ENCODE peak calls at places on chromosomes 16 and 17, in ten cellular contexts. F, I, D, P, A, H, V, K, S and J are unnamed samples.
A peak's percentile ranks its signal among the peaks of the same experiment; 100 is the strongest.

GRCh38 chr16:25493136-25493811 is 198.5 kb upstream of the HS3ST4 start:
- DNase-seq in F (no peak), I (no peak), D (no peak), P (no peak), A (no peak), H (no peak), V (no peak), K (no peak), S (no peak), J (peak; percentile 41)

GRCh38 chr17:4806420-4806769 is 557 bp upstream of the PLD2 start:
- DNase-seq in F (no peak), I (no peak), D (no peak), P (no peak), A (no peak), H (no peak), V (no peak), K (no peak), S (no peak), J (peak; percentile 35)

GRCh38 chr17:76805319-76805718 is 62.9 kb upstream of the MGAT5B start:
- DNase-seq in F (peak; percentile 34), I (no peak), D (no peak), P (no peak), A (no peak), H (no peak), V (no peak), K (no peak), S (no peak), J (peak; percentile 53)

GRCh38 chr17:5500247-5500803 is 14.0 kb downstream of the MIS12 start:
- DNase-seq in F (peak; percentile 12), I (no peak), D (no peak), P (no peak), A (peak; percentile 23), H (no peak), V (no peak), K (no peak), S (no peak), J (no peak)

GRCh38 chr17:76383645-76384221 is 676 bp upstream of the SPHK1 start:
- DNase-seq in F (peak; percentile 53), I (peak; percentile 24), D (no peak), P (no peak), A (peak; percentile 54), H (peak; percentile 51), V (peak; percentile 56), K (peak; percentile 44), S (peak; percentile 59), J (no peak)

GRCh38 chr16:79274197-79274596 is 326.3 kb downstream of the MAF start:
- DNase-seq in F (no peak), I (no peak), D (no peak), P (no peak), A (no peak), H (no peak), V (no peak), K (no peak), S (no peak), J (no peak)

GRCh38 chr16:12620150-12620549 is 183.5 kb downstream of the CPPED1 start:
- DNase-seq in F (no peak), I (no peak), D (no peak), P (no peak), A (no peak), H (no peak), V (no peak), K (no peak), S (no peak), J (no peak)

GRCh38 chr16:3063617-3064389 is 1.6 kb upstream of the IL32 start:
- DNase-seq in F (no peak), I (no peak), D (no peak), P (no peak), A (no peak), H (no peak), V (no peak), K (no peak), S (no peak), J (no peak)

GRCh38 chr16:66304961-66305360 is 61.5 kb upstream of the CDH5 start:
- DNase-seq in F (no peak), I (no peak), D (no peak), P (no peak), A (no peak), H (no peak), V (no peak), K (no peak), S (no peak), J (no peak)

GRCh38 chr16:56990407-56991286 is 1.3 kb downstream of the NLRC5 start:
- DNase-seq in F (no peak), I (no peak), D (no peak), P (no peak), A (no peak), H (no peak), V (no peak), K (no peak), S (no peak), J (no peak)

GRCh38 chr16:3734084-3734757 is 16.9 kb upstream of the TRAP1 start:
- DNase-seq in F (no peak), I (no peak), D (peak; percentile 60), P (no peak), A (no peak), H (no peak), V (no peak), K (no peak), S (no peak), J (no peak)

GRCh38 chr17:38748329-38749221 is at the start of gene PCGF2:
- DNase-seq in F (peak; percentile 89), I (peak; percentile 99), D (peak; percentile 94), P (no peak), A (no peak), H (no peak), V (peak; percentile 94), K (peak; percentile 95), S (peak; percentile 98), J (peak; percentile 69)

GRCh38 chr16:47777191-47777590 is 316.1 kb downstream of the PHKB start:
- DNase-seq in F (peak; percentile 41), I (no peak), D (no peak), P (no peak), A (no peak), H (no peak), V (no peak), K (no peak), S (no peak), J (peak; percentile 77)

GRCh38 chr16:87847785-87848675 is 21.3 kb downstream of the SLC7A5 start:
- DNase-seq in F (no peak), I (no peak), D (no peak), P (no peak), A (no peak), H (no peak), V (no peak), K (no peak), S (no peak), J (no peak)
- H3K36me3 ChIP-seq in F (peaks cover 61% of the 10 kb centered on the region), I (no peaks in the 10 kb centered on the region), D (peaks cover 4% of the 10 kb centered on the region), P (peaks cover 10% of the 10 kb centered on the region), A (peaks cover 8% of the 10 kb centered on the region), H (peaks cover 11% of the 10 kb centered on the region), V (no peaks in the 10 kb centered on the region), K (no peaks in the 10 kb centered on the region), S (peaks cover 90% of the 10 kb centered on the region), J (peaks cover 56% of the 10 kb centered on the region)

GRCh38 chr17:7176107-7176851 is 2.9 kb downstream of the ASGR1 start:
- DNase-seq in F (no peak), I (no peak), D (no peak), P (no peak), A (no peak), H (no peak), V (no peak), K (no peak), S (no peak), J (no peak)

GRCh38 chr17:7176870-7177209 is 2.3 kb downstream of the ASGR1 start:
- DNase-seq in F (no peak), I (no peak), D (no peak), P (no peak), A (no peak), H (no peak), V (no peak), K (no peak), S (no peak), J (no peak)

GRCh38 chr17:7178973-7179316 is 225 bp downstream of the ASGR1 start:
- DNase-seq in F (no peak), I (no peak), D (no peak), P (no peak), A (no peak), H (no peak), V (no peak), K (no peak), S (no peak), J (no peak)

GRCh38 chr17:7177954-7178477 is 1.2 kb downstream of the ASGR1 start:
- DNase-seq in F (peak; percentile 71), I (no peak), D (no peak), P (no peak), A (no peak), H (no peak), V (no peak), K (no peak), S (no peak), J (no peak)

GRCh38 chr17:7177210-7177953 is 1.8 kb downstream of the ASGR1 start:
- DNase-seq in F (peak; percentile 64), I (peak; percentile 60), D (peak; percentile 74), P (peak; percentile 43), A (peak; percentile 67), H (peak; percentile 42), V (peak; percentile 51), K (peak; percentile 64), S (peak; percentile 63), J (peak; percentile 37)
- H3K4me3 ChIP-seq in F (peak overlapping the region; percentile 59), I (peak overlapping the region; percentile 2), D (no peak overlapping the region), P (peak overlapping the region; percentile 15), A (no peak overlapping the region), H (peak overlapping the region; percentile 10), V (peak overlapping the region; percentile 63), K (peak overlapping the region; percentile 24), S (peak overlapping the region; percentile 44), J (peak overlapping the region; percentile 15)

GRCh38 chr17:12022310-12022709 is 1.6 kb downstream of the MAP2K4 start:
- DNase-seq in F (no peak), I (no peak), D (no peak), P (no peak), A (no peak), H (no peak), V (no peak), K (no peak), S (no peak), J (no peak)
- H3K36me3 ChIP-seq in F (peaks cover 1% of the 10 kb centered on the region), I (no peaks in the 10 kb centered on the region), D (no peaks in the 10 kb centered on the region), P (no peaks in the 10 kb centered on the region), A (no peaks in the 10 kb centered on the region), H (no peaks in the 10 kb centered on the region), V (no peaks in the 10 kb centered on the region), K (no peaks in the 10 kb centered on the region), S (no peaks in the 10 kb centered on the region), J (peaks cover 2% of the 10 kb centered on the region)

GRCh38 chr17:82300707-82301270 is 16.6 kb downstream of the CD7 start:
- DNase-seq in F (peak; percentile 37), I (peak; percentile 43), D (no peak), P (peak; percentile 44), A (peak; percentile 67), H (peak; percentile 59), V (peak; percentile 66), K (peak; percentile 72), S (peak; percentile 91), J (peak; percentile 65)

GRCh38 chr17:82298538-82299421 is 18.6 kb downstream of the CD7 start:
- DNase-seq in F (no peak), I (no peak), D (no peak), P (no peak), A (peak; percentile 24), H (no peak), V (no peak), K (no peak), S (no peak), J (no peak)

GRCh38 chr17:82299452-82299851 is 18.0 kb downstream of the CD7 start:
- DNase-seq in F (no peak), I (no peak), D (no peak), P (no peak), A (peak; percentile 18), H (no peak), V (no peak), K (no peak), S (no peak), J (no peak)

GRCh38 chr17:82301300-82301915 is 16.0 kb downstream of the CD7 start:
- DNase-seq in F (no peak), I (no peak), D (no peak), P (no peak), A (no peak), H (no peak), V (no peak), K (no peak), S (no peak), J (no peak)

GRCh38 chr17:82300228-82300627 is 17.2 kb downstream of the CD7 start:
- DNase-seq in F (no peak), I (no peak), D (no peak), P (no peak), A (no peak), H (no peak), V (no peak), K (no peak), S (no peak), J (no peak)
- H3K4me3 ChIP-seq in F (no peak overlapping the region), I (no peak overlapping the region), D (no peak overlapping the region), P (no peak overlapping the region), A (no peak overlapping the region), H (no peak overlapping the region), V (no peak overlapping the region), K (no peak overlapping the region), S (no peak overlapping the region), J (no peak overlapping the region)